ENCODE peak calls at places on chromosomes 1 and 21, in five cellular contexts. F is SW 1271; L is activated CD4-positive, CD25-positive, alpha-beta regulatory T cell; C is adipocyte; K is SW480. H is an unnamed sample.

GRCh38 chr1:101738475-101738874 is 258.3 kb downstream of the OLFM3 start:
- DNase-seq in C (peak), F (no peak), K (no peak), L (no peak), H (no peak)

GRCh38 chr1:163538682-163539081 is 216.9 kb downstream of the NUF2 start:
- DNase-seq in F (no peak), C (no peak), K (no peak), L (no peak), H (no peak)

GRCh38 chr1:2039251-2039650 is 11.0 kb upstream of the PRKCZ start:
- DNase-seq in K (no peak), L (no peak), C (no peak), F (no peak), H (no peak)

GRCh38 chr1:207227131-207227630 is 94.3 kb upstream of the CD55 start:
- DNase-seq in K (no peak), F (no peak), L (no peak), C (no peak), H (no peak)

GRCh38 chr1:213123532-213123931 is 72.5 kb downstream of the RPS6KC1 start:
- DNase-seq in L (no peak), K (peak), C (peak), F (no peak), H (no peak)

GRCh38 chr1:211610779-211611556 is 32.0 kb upstream of the SLC30A1 start:
- DNase-seq in F (no peak), L (no peak), C (no peak), K (no peak), H (no peak)

GRCh38 chr1:171252482-171252881 is 4.2 kb downstream of the FMO1 start:
- DNase-seq in F (no peak), K (no peak), C (no peak), L (no peak), H (no peak)

GRCh38 chr1:217506878-217507277 is 124.0 kb downstream of the GPATCH2 start:
- DNase-seq in C (no peak), F (no peak), L (no peak), K (no peak), H (peak)

GRCh38 chr1:24875976-24876609 is 54.0 kb downstream of the RUNX3 start:
- DNase-seq in K (no peak), L (no peak), C (no peak), F (no peak), H (no peak)

GRCh38 chr1:185632659-185633428 is 101.3 kb upstream of the HMCN1 start:
- DNase-seq in K (no peak), C (peak), L (no peak), F (no peak), H (no peak)

GRCh38 chr21:17758703-17759102 is 60.5 kb downstream of the C21orf91 start:
- DNase-seq in F (no peak), K (no peak), L (no peak), C (peak), H (no peak)

GRCh38 chr1:38046884-38047602 is 450 bp upstream of the POU3F1 start:
- DNase-seq in C (peak), L (peak), K (peak), F (peak), H (peak)

GRCh38 chr1:52707927-52708655 is 9.9 kb upstream of the COA7 start:
- DNase-seq in F (no peak), L (no peak), K (peak), C (peak), H (peak)

GRCh38 chr1:205681364-205681763 is 1.1 kb upstream of the SLC45A3 start:
- DNase-seq in K (no peak), F (no peak), L (no peak), C (no peak), H (no peak)

GRCh38 chr1:26069941-26070807 is 2.7 kb upstream of the TRIM63 start:
- DNase-seq in F (no peak), C (no peak), L (no peak), K (peak), H (no peak)

GRCh38 chr1:111234258-111234657 is 6.7 kb downstream of the CHI3L2 start:
- DNase-seq in L (no peak), K (no peak), F (no peak), C (no peak), H (no peak)

GRCh38 chr1:155051777-155052398 is 772 bp downstream of the ADAM15 start:
- DNase-seq in K (peak), C (peak), L (peak), F (no peak), H (peak)

GRCh38 chr1:208110296-208110695 is 133.9 kb downstream of the PLXNA2 start:
- DNase-seq in L (no peak), F (no peak), C (no peak), K (no peak), H (no peak)

GRCh38 chr1:113835686-113836290 is 23.5 kb upstream of the RSBN1 start:
- DNase-seq in L (no peak), F (no peak), K (peak), C (peak), H (peak)

GRCh38 chr1:186155594-186155993 is 219.5 kb downstream of the TPR start:
- DNase-seq in K (peak), L (no peak), F (no peak), C (peak), H (peak)

GRCh38 chr21:38440746-38441145 is 57.5 kb downstream of the ERG start:
- DNase-seq in C (peak), L (no peak), K (no peak), F (no peak), H (peak)

GRCh38 chr1:209248649-209249279 is 334.8 kb upstream of the CAMK1G start:
- DNase-seq in L (no peak), K (peak), F (no peak), C (peak), H (peak)

GRCh38 chr1:172145231-172145651 is 275.2 kb upstream of the C1orf105 start:
- DNase-seq in L (no peak), F (no peak), K (no peak), C (peak), H (no peak)

GRCh38 chr1:23977187-23977853 is 2.8 kb downstream of the SRSF10 start:
- DNase-seq in L (no peak), F (no peak), C (no peak), K (peak), H (no peak)

GRCh38 chr21:15943009-15943666 is 213.4 kb downstream of the USP25 start:
- DNase-seq in C (no peak), K (peak), L (no peak), F (no peak), H (no peak)

GRCh38 chr21:41821756-41822431 is 55.0 kb upstream of the RIPK4 start:
- DNase-seq in K (no peak), L (no peak), F (no peak), C (no peak), H (no peak)

GRCh38 chr21:45867041-45867630 is 114.4 kb upstream of the COL6A1 start:
- DNase-seq in L (no peak), F (no peak), K (no peak), C (no peak), H (no peak)

GRCh38 chr1:246798606-246799496 is 74.6 kb downstream of the SCCPDH start:
- DNase-seq in C (no peak), K (no peak), L (no peak), F (no peak), H (no peak)

GRCh38 chr1:192311281-192311680 is 5.5 kb upstream of the RGS21 start:
- DNase-seq in F (no peak), L (no peak), K (no peak), C (peak), H (peak)

GRCh38 chr1:36984026-36984425 is 50.3 kb downstream of the GRIK3 start:
- DNase-seq in K (no peak), L (no peak), F (no peak), C (no peak), H (no peak)

GRCh38 chr1:23904748-23905357 is 8.3 kb downstream of the CNR2 start:
- DNase-seq in K (peak), C (no peak), F (no peak), L (no peak), H (peak)

GRCh38 chr1:22854688-22855565 is 117.7 kb downstream of the LACTBL1 start:
- DNase-seq in C (no peak), F (no peak), L (no peak), K (no peak), H (no peak)

GRCh38 chr1:24418898-24419628 is 3.5 kb downstream of the NIPAL3 start:
- DNase-seq in L (no peak), F (no peak), C (peak), K (no peak), H (peak)

GRCh38 chr1:168653567-168653966 is 75.4 kb downstream of the DPT start:
- DNase-seq in K (no peak), F (no peak), L (no peak), C (peak), H (no peak)

GRCh38 chr1:196002906-196003305 is 605.3 kb downstream of the KCNT2 start:
- DNase-seq in L (no peak), F (no peak), C (no peak), K (peak), H (no peak)

H was measured in SK-MEL-5.